ENCODE peak calls at places on chromosomes 3 and 15, in nine cellular contexts. H, E, D, P, A, M, L, S and G are unnamed samples.

GRCh38 chr3:10554746-10555145 is 49.4 kb upstream of the ATP2B2 start:
- DNase-seq in H (no peak), E (peak), D (no peak), P (peak), A (no peak), M (no peak), L (no peak), S (no peak), G (no peak)

GRCh38 chr3:51670053-51670666 is 892 bp upstream of the TEX264 start:
- DNase-seq in H (no peak), E (no peak), D (no peak), P (no peak), A (no peak), M (no peak), L (no peak), S (no peak), G (no peak)

GRCh38 chr3:116614795-116615362 is 94.7 kb upstream of the TUSC7 start:
- DNase-seq in H (no peak), E (no peak), D (peak), P (no peak), A (no peak), M (no peak), L (no peak), S (no peak), G (no peak)

GRCh38 chr15:87764461-87765236 is 491.9 kb downstream of the NTRK3 start:
- DNase-seq in H (peak), E (no peak), D (no peak), P (no peak), A (no peak), M (no peak), L (no peak), S (no peak), G (no peak)

GRCh38 chr3:72331076-72331475 is 517.2 kb downstream of the SHQ1 start:
- DNase-seq in H (no peak), E (no peak), D (no peak), P (no peak), A (no peak), M (no peak), L (no peak), S (no peak), G (no peak)

GRCh38 chr15:44489464-44489863 is 47.5 kb upstream of the EIF3J start:
- DNase-seq in H (no peak), E (no peak), D (no peak), P (no peak), A (no peak), M (no peak), L (no peak), S (no peak), G (no peak)

GRCh38 chr15:38670142-38671002 is 105.8 kb upstream of the RASGRP1 start:
- DNase-seq in H (no peak), E (no peak), D (no peak), P (no peak), A (no peak), M (peak), L (no peak), S (no peak), G (no peak)

GRCh38 chr3:50323614-50324199 is 1.2 kb upstream of the HYAL2 start:
- DNase-seq in H (no peak), E (no peak), D (no peak), P (no peak), A (no peak), M (no peak), L (no peak), S (peak), G (no peak)

GRCh38 chr3:112302061-112302830 is 8.2 kb upstream of the SLC9C1 start:
- DNase-seq in H (no peak), E (no peak), D (no peak), P (no peak), A (no peak), M (no peak), L (no peak), S (no peak), G (no peak)

GRCh38 chr3:11096266-11097135 is 57.8 kb upstream of the HRH1 start:
- DNase-seq in H (no peak), E (peak), D (peak), P (peak), A (no peak), M (peak), L (peak), S (peak), G (peak)

GRCh38 chr15:89406756-89407650 is 72.4 kb upstream of the POLG start:
- DNase-seq in H (no peak), E (no peak), D (no peak), P (no peak), A (no peak), M (no peak), L (no peak), S (no peak), G (no peak)

GRCh38 chr3:78517932-78518331 is 1249.9 kb downstream of the ROBO1 start:
- DNase-seq in H (no peak), E (no peak), D (no peak), P (no peak), A (no peak), M (no peak), L (no peak), S (no peak), G (no peak)

GRCh38 chr3:139472380-139473010 is 3.8 kb downstream of the RBP2 start:
- DNase-seq in H (no peak), E (no peak), D (no peak), P (no peak), A (no peak), M (no peak), L (no peak), S (no peak), G (no peak)

GRCh38 chr3:153599685-153600084 is 437.7 kb downstream of the RAP2B start:
- DNase-seq in H (no peak), E (no peak), D (no peak), P (no peak), A (no peak), M (no peak), L (no peak), S (no peak), G (no peak)

GRCh38 chr3:157239082-157239704 is 79.2 kb upstream of the CCNL1 start:
- DNase-seq in H (peak), E (no peak), D (peak), P (peak), A (peak), M (peak), L (peak), S (peak), G (peak)

GRCh38 chr3:60909526-60909925 is 341.7 kb downstream of the FHIT start:
- DNase-seq in H (no peak), E (no peak), D (no peak), P (no peak), A (no peak), M (no peak), L (no peak), S (no peak), G (no peak)